ENCODE peak calls at places on chromosomes 6 and 20, in ten cellular contexts. One of them, this sample, is unnamed.

GRCh38 chr6:163137504-163137903 is 277.0 kb upstream of the QKI start:
- DNase-seq in tibial nerve: no peak
- DNase-seq in occipital lobe: no peak
- DNase-seq in cardiac septum: no peak
- DNase-seq in right cardiac atrium: no peak
- DNase-seq in astrocyte of the cerebellum: no peak
- DNase-seq in WTC11: no peak
- DNase-seq in ovary: no peak
- DNase-seq in iris pigment epithelial cell: no peak
- DNase-seq in psoas muscle: no peak
- DNase-seq in this sample: no peak

GRCh38 chr20:64069614-64070243 is 6.7 kb downstream of the TCEA2 start:
- DNase-seq in tibial nerve: no peak
- DNase-seq in occipital lobe: no peak
- DNase-seq in cardiac septum: no peak
- DNase-seq in right cardiac atrium: peak
- DNase-seq in astrocyte of the cerebellum: no peak
- DNase-seq in WTC11: peak
- DNase-seq in ovary: no peak
- DNase-seq in iris pigment epithelial cell: no peak
- DNase-seq in psoas muscle: no peak
- DNase-seq in this sample: no peak

GRCh38 chr6:157650261-157650640 is 172.8 kb upstream of the SNX9 start:
- DNase-seq in tibial nerve: no peak
- DNase-seq in occipital lobe: peak
- DNase-seq in cardiac septum: peak
- DNase-seq in right cardiac atrium: peak
- DNase-seq in astrocyte of the cerebellum: no peak
- DNase-seq in WTC11: no peak
- DNase-seq in ovary: peak
- DNase-seq in iris pigment epithelial cell: no peak
- DNase-seq in psoas muscle: peak
- DNase-seq in this sample: peak

GRCh38 chr6:30834643-30835042 is 49.7 kb upstream of the DDR1 start:
- DNase-seq in tibial nerve: no peak
- DNase-seq in occipital lobe: no peak
- DNase-seq in cardiac septum: no peak
- DNase-seq in right cardiac atrium: no peak
- DNase-seq in astrocyte of the cerebellum: no peak
- DNase-seq in WTC11: no peak
- DNase-seq in ovary: no peak
- DNase-seq in iris pigment epithelial cell: no peak
- DNase-seq in psoas muscle: no peak
- DNase-seq in this sample: no peak

GRCh38 chr6:5150676-5151075 is 65.5 kb downstream of the PPP1R3G start:
- DNase-seq in tibial nerve: no peak
- DNase-seq in occipital lobe: no peak
- DNase-seq in cardiac septum: no peak
- DNase-seq in right cardiac atrium: no peak
- DNase-seq in astrocyte of the cerebellum: no peak
- DNase-seq in WTC11: no peak
- DNase-seq in ovary: no peak
- DNase-seq in iris pigment epithelial cell: no peak
- DNase-seq in psoas muscle: no peak
- DNase-seq in this sample: no peak

GRCh38 chr6:159977242-159978214 is 8.6 kb downstream of the IGF2R start:
- DNase-seq in tibial nerve: peak
- DNase-seq in occipital lobe: no peak
- DNase-seq in cardiac septum: no peak
- DNase-seq in right cardiac atrium: peak
- DNase-seq in astrocyte of the cerebellum: no peak
- DNase-seq in WTC11: no peak
- DNase-seq in ovary: peak
- DNase-seq in iris pigment epithelial cell: peak
- DNase-seq in psoas muscle: peak
- DNase-seq in this sample: peak

GRCh38 chr6:146700078-146700686 is 101.4 kb downstream of the ADGB start:
- DNase-seq in tibial nerve: peak
- DNase-seq in occipital lobe: peak
- DNase-seq in cardiac septum: no peak
- DNase-seq in right cardiac atrium: peak
- DNase-seq in astrocyte of the cerebellum: peak
- DNase-seq in WTC11: peak
- DNase-seq in ovary: peak
- DNase-seq in iris pigment epithelial cell: peak
- DNase-seq in psoas muscle: peak
- DNase-seq in this sample: peak

GRCh38 chr6:20876016-20876415 is 341.8 kb downstream of the CDKAL1 start:
- DNase-seq in tibial nerve: no peak
- DNase-seq in occipital lobe: no peak
- DNase-seq in cardiac septum: no peak
- DNase-seq in right cardiac atrium: no peak
- DNase-seq in astrocyte of the cerebellum: peak
- DNase-seq in WTC11: no peak
- DNase-seq in ovary: no peak
- DNase-seq in iris pigment epithelial cell: peak
- DNase-seq in psoas muscle: no peak
- DNase-seq in this sample: no peak

GRCh38 chr6:106966671-106967522 is 7.6 kb downstream of the CD24 start:
- DNase-seq in tibial nerve: no peak
- DNase-seq in occipital lobe: no peak
- DNase-seq in cardiac septum: no peak
- DNase-seq in right cardiac atrium: no peak
- DNase-seq in astrocyte of the cerebellum: no peak
- DNase-seq in WTC11: no peak
- DNase-seq in ovary: no peak
- DNase-seq in iris pigment epithelial cell: no peak
- DNase-seq in psoas muscle: no peak
- DNase-seq in this sample: peak

This sample was measured in suprapubic skin.